ENCODE peak calls at places on chromosome 9, in five cellular contexts. S, H, L, M and K are unnamed samples.
A peak's percentile ranks its signal among the peaks of the same experiment; 100 is the strongest.

GRCh38 chr9:131530546-131530929 is 525 bp downstream of the UCK1 start:
- DNase-seq in S (peak; percentile 53), H (peak; percentile 32), L (peak; percentile 92), M (no peak), K (peak; percentile 13)

GRCh38 chr9:109214414-109214813 is 47.4 kb upstream of the FRRS1L start:
- DNase-seq in S (no peak), H (no peak), L (no peak), M (no peak), K (no peak)

GRCh38 chr9:27124151-27124550 is 15.1 kb downstream of the TEK start:
- DNase-seq in S (no peak), H (no peak), L (no peak), M (no peak), K (no peak)

GRCh38 chr9:78325343-78325742 is 28.4 kb downstream of the PSAT1 start:
- DNase-seq in S (peak; percentile 32), H (no peak), L (no peak), M (no peak), K (peak; percentile 55)

GRCh38 chr9:112753725-112754124 is 3.2 kb downstream of the SNX30 start:
- DNase-seq in S (peak; percentile 91), H (no peak), L (no peak), M (peak; percentile 36), K (no peak)

GRCh38 chr9:125620216-125620615 is 86.8 kb downstream of the MAPKAP1 start:
- DNase-seq in S (no peak), H (no peak), L (no peak), M (no peak), K (no peak)

GRCh38 chr9:98034593-98035546 is 21.7 kb upstream of the NANS start:
- DNase-seq in S (peak; percentile 73), H (peak; percentile 79), L (peak; percentile 84), M (peak; percentile 76), K (peak; percentile 65)

GRCh38 chr9:5612187-5612535 is 16.7 kb upstream of the RIC1 start:
- DNase-seq in S (no peak), H (no peak), L (no peak), M (no peak), K (no peak)

GRCh38 chr9:12875216-12875615 is 100.4 kb downstream of the LURAP1L start:
- DNase-seq in S (peak; percentile 65), H (no peak), L (no peak), M (no peak), K (no peak)